ENCODE peak calls at places on chromosomes 13 and 19, in six cellular contexts. F, P, D, E, Q and Z are unnamed samples.

GRCh38 chr19:48651682-48652046 is 5.7 kb upstream of the CA11 start:
- DNase-seq in F (no peak), P (no peak), D (no peak), E (no peak), Q (no peak), Z (no peak)

GRCh38 chr19:39582442-39582841 is 19.9 kb upstream of the LGALS13 start:
- DNase-seq in F (no peak), P (no peak), D (no peak), E (no peak), Q (no peak), Z (no peak)

GRCh38 chr13:86870388-86870966 is 800.7 kb upstream of the SLITRK5 start:
- DNase-seq in F (peak), P (no peak), D (no peak), E (peak), Q (no peak), Z (peak)

GRCh38 chr19:45569619-45570421 is 14.8 kb downstream of the OPA3 start:
- DNase-seq in F (peak), P (peak), D (peak), E (peak), Q (no peak), Z (peak)

GRCh38 chr19:4776436-4777205 is 14.9 kb upstream of the FEM1A start:
- DNase-seq in F (peak), P (no peak), D (no peak), E (no peak), Q (no peak), Z (no peak)

GRCh38 chr13:51283361-51283760 is 56.1 kb upstream of the SERPINE3 start:
- DNase-seq in F (no peak), P (no peak), D (no peak), E (no peak), Q (peak), Z (no peak)

GRCh38 chr19:2317300-2317699 is 9.3 kb upstream of the LINGO3 start:
- DNase-seq in F (no peak), P (no peak), D (no peak), E (no peak), Q (no peak), Z (no peak)

GRCh38 chr13:23796546-23796945 is 92.7 kb downstream of the MIPEP start:
- DNase-seq in F (no peak), P (no peak), D (no peak), E (peak), Q (no peak), Z (peak)

GRCh38 chr13:96238861-96239260 is 149.0 kb downstream of the HS6ST3 start:
- DNase-seq in F (no peak), P (no peak), D (no peak), E (no peak), Q (no peak), Z (no peak)

GRCh38 chr19:48552406-48553322 is 692 bp downstream of the SULT2B1 start:
- DNase-seq in F (no peak), P (no peak), D (no peak), E (no peak), Q (no peak), Z (no peak)

GRCh38 chr13:74839656-74840055 is 642.3 kb downstream of the TBC1D4 start:
- DNase-seq in F (no peak), P (no peak), D (no peak), E (peak), Q (no peak), Z (no peak)

GRCh38 chr13:76816394-76816793 is 69.8 kb downstream of the KCTD12 start:
- DNase-seq in F (no peak), P (no peak), D (no peak), E (no peak), Q (no peak), Z (no peak)

GRCh38 chr19:5593245-5593962 is 25.7 kb upstream of the TINCR start:
- DNase-seq in F (no peak), P (no peak), D (no peak), E (no peak), Q (no peak), Z (no peak)

GRCh38 chr19:18611327-18612050 is 1.2 kb upstream of the TMEM59L start:
- DNase-seq in F (peak), P (no peak), D (no peak), E (no peak), Q (no peak), Z (no peak)

GRCh38 chr19:19113040-19113541 is 25.2 kb downstream of the TMEM161A start:
- DNase-seq in F (peak), P (no peak), D (no peak), E (peak), Q (no peak), Z (peak)

GRCh38 chr19:51784922-51785690 is 9.9 kb upstream of the FPR3 start:
- DNase-seq in F (no peak), P (peak), D (peak), E (peak), Q (peak), Z (peak)

GRCh38 chr19:36030264-36031148 is 2.2 kb downstream of the CLIP3 start:
- DNase-seq in F (no peak), P (no peak), D (no peak), E (peak), Q (no peak), Z (peak)

GRCh38 chr13:32901994-32902780 is 114.0 kb upstream of the KL start:
- DNase-seq in F (no peak), P (no peak), D (no peak), E (peak), Q (no peak), Z (peak)

GRCh38 chr13:28753208-28753892 is 34.6 kb upstream of the SLC46A3 start:
- DNase-seq in F (no peak), P (peak), D (peak), E (peak), Q (peak), Z (peak)

GRCh38 chr13:20363162-20363561 is 131.0 kb upstream of the GJB6 start:
- DNase-seq in F (no peak), P (no peak), D (no peak), E (no peak), Q (no peak), Z (no peak)

GRCh38 chr19:56321981-56322558 is 7.4 kb upstream of the ZSCAN5A start:
- DNase-seq in F (no peak), P (no peak), D (no peak), E (no peak), Q (no peak), Z (no peak)

GRCh38 chr19:3649888-3650287 is 23.3 kb upstream of the CACTIN start:
- DNase-seq in F (no peak), P (no peak), D (no peak), E (no peak), Q (no peak), Z (no peak)

GRCh38 chr19:39554701-39555311 is 14.8 kb upstream of the EID2 start:
- DNase-seq in F (no peak), P (no peak), D (no peak), E (no peak), Q (no peak), Z (no peak)

GRCh38 chr19:8794823-8795222 is 37.3 kb downstream of the ZNF558 start:
- DNase-seq in F (no peak), P (no peak), D (no peak), E (no peak), Q (no peak), Z (no peak)

GRCh38 chr13:76723551-76724232 is 162.5 kb downstream of the KCTD12 start:
- DNase-seq in F (peak), P (no peak), D (peak), E (peak), Q (no peak), Z (peak)

GRCh38 chr13:97273341-97273831 is 51.3 kb downstream of the MBNL2 start:
- DNase-seq in F (no peak), P (no peak), D (no peak), E (no peak), Q (no peak), Z (no peak)
- TF ChIP-seq CTCF in F (no peak), P (no peak), D (no peak), E (no peak), Q (no peak), Z (no peak)

DNA sequence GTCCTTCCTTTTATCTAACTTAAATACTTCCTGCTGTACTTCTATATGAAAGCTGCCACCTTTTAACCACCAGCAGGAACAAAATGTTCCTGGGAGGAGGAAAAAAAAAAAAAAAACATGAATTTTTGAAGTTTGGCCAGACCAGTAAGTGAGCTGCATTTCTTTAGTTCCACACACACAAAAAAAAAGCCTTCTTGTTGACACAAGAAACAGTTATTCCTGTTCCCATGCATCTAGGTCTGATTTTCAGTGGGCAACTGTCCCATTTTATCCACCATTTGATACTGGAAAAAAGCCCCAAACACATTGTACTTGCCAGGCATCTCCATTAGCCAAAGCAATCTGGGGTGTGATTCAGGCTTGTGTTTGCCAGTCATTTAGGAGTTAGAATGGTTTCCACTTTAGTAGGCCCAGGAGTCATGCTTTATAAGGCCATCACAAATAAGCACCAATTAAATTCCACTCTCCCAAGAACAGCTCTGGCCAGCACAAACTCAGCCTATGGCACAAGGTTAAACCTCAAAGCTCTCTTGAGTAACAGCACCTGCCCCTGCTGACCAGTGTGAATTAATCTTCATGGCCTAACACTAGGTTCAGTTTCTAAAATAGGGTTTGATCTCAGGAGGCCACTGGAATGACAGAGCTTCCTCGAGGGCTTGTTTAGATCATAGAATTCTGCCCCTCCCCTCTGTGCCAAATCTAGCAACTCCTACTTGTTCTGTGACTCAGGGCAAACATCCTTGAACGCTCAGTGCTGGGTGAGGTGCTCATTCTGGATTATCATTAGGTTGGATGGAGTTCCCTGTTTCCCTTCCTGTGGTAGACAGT is 67.1 kb downstream of the NUFIP1 start:
- DNase-seq in F (no peak), P (no peak), D (no peak), E (peak), Q (peak), Z (peak)
- TF ChIP-seq CTCF in F (no peak), P (no peak), D (no peak), E (no peak), Q (no peak), Z (no peak)

GRCh38 chr13:46603165-46603603 is 50.2 kb downstream of the LRCH1 start:
- DNase-seq in F (peak), P (no peak), D (no peak), E (peak), Q (no peak), Z (no peak)
- TF ChIP-seq CTCF in F (peak), P (no peak), D (peak), E (peak), Q (no peak), Z (peak)

GRCh38 chr13:40146063-40146462 is 490.6 kb downstream of the COG6 start:
- DNase-seq in F (peak), P (no peak), D (no peak), E (no peak), Q (no peak), Z (no peak)
- TF ChIP-seq CTCF in F (peak), P (no peak), D (no peak), E (no peak), Q (no peak), Z (no peak)

DNA sequence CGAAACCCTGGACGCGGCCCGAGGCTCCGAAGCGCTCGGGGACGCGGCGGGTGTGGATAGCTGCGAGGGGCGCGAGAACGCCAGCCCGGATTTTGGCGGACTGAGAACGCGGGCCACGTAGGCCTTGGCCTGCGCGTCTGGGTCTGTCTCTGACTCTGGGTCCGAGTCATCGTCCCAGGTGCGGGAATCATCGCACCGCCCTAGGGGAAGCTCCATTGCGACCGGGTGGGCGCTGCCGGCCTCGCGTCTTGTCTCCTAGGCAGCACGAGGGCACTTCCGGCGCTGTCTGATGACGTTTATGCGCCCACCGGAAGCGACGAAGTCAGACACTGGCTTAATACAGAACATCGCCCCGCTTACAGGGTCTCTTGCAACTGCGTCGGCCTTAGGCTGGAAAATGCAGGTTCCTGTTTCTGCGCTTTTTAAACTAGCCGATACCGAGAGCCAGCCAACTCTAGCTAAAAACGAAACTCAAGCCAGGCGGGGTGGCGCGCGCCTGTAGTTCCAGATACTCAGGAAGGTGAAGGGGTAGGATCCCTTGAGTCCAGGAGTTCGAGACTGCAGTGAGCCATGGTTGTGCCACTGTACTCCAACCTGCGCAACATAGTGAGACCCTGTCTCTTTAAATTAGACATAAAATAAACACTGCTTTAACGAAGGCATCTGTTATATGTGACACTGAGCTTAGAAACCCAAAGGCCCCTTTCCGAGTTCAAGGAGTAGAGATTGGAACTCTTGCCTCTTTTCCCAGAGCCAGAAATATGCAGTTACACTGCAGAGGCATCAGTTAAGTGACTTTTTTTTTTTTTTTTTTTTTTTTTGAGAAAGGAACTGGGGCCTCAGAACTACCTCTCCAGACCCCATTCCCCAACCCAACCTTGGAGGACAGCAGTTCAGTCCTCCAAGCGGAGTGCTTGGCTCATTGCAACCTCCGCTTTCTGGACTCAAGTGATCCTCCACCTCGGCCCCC is at the start of gene FBXW9:
- DNase-seq in F (peak), P (peak), D (peak), E (peak), Q (peak), Z (peak)
- TF ChIP-seq CTCF in F (no peak), P (no peak), D (no peak), E (no peak), Q (no peak), Z (no peak)